ENCODE peak calls at places on chromosomes 7 and 10, in ten cellular contexts. One of them, this sample, is unnamed.
A peak's percentile ranks its signal among the peaks of the same experiment; 100 is the strongest.

GRCh38 chr7:103423467-103424179 is 22.4 kb downstream of the SLC26A5 start:
- DNase-seq in PC-3: no peak
- DNase-seq in PC-9: no peak
- DNase-seq in endothelial cell of umbilical vein: no peak
- DNase-seq in DND-41: no peak
- DNase-seq in HCT116: no peak
- DNase-seq in mammary epithelial cell: no peak
- DNase-seq in hepatocyte: no peak
- DNase-seq in GM12878: no peak
- DNase-seq in fibroblast of lung: no peak
- DNase-seq in this sample: no peak

GRCh38 chr7:116120839-116121238 is 89.5 kb upstream of the TES start:
- DNase-seq in PC-3: no peak
- DNase-seq in DND-41: no peak
- DNase-seq in mammary epithelial cell: no peak
- DNase-seq in GM12878: no peak
- DNase-seq in fibroblast of lung: no peak
- DNase-seq in HCT116: no peak
- DNase-seq in PC-9: no peak
- DNase-seq in hepatocyte: no peak
- DNase-seq in endothelial cell of umbilical vein: no peak
- DNase-seq in this sample: no peak

GRCh38 chr10:124943301-124944092 is 1.6 kb downstream of the ZRANB1 start:
- DNase-seq in GM12878: no peak
- DNase-seq in PC-3: peak; percentile 67
- DNase-seq in endothelial cell of umbilical vein: no peak
- DNase-seq in PC-9: no peak
- DNase-seq in fibroblast of lung: peak; percentile 80
- DNase-seq in mammary epithelial cell: peak; percentile 60
- DNase-seq in hepatocyte: no peak
- DNase-seq in HCT116: peak; percentile 7
- DNase-seq in DND-41: no peak
- DNase-seq in this sample: no peak

GRCh38 chr10:29578457-29578856 is 56.3 kb downstream of the SVIL start:
- DNase-seq in fibroblast of lung: no peak
- DNase-seq in PC-3: no peak
- DNase-seq in GM12878: no peak
- DNase-seq in hepatocyte: no peak
- DNase-seq in DND-41: no peak
- DNase-seq in PC-9: no peak
- DNase-seq in HCT116: no peak
- DNase-seq in endothelial cell of umbilical vein: no peak
- DNase-seq in mammary epithelial cell: no peak
- DNase-seq in this sample: no peak

GRCh38 chr10:131569851-131570715 is 258.6 kb upstream of the TCERG1L start:
- DNase-seq in PC-3: no peak
- DNase-seq in HCT116: no peak
- DNase-seq in DND-41: no peak
- DNase-seq in mammary epithelial cell: no peak
- DNase-seq in GM12878: no peak
- DNase-seq in PC-9: no peak
- DNase-seq in hepatocyte: no peak
- DNase-seq in endothelial cell of umbilical vein: no peak
- DNase-seq in fibroblast of lung: no peak
- DNase-seq in this sample: no peak

GRCh38 chr7:8063706-8064297 is 95.2 kb downstream of the GLCCI1 start:
- DNase-seq in PC-9: no peak
- DNase-seq in PC-3: no peak
- DNase-seq in endothelial cell of umbilical vein: no peak
- DNase-seq in GM12878: no peak
- DNase-seq in mammary epithelial cell: peak; percentile 65
- DNase-seq in DND-41: no peak
- DNase-seq in HCT116: no peak
- DNase-seq in fibroblast of lung: peak; percentile 59
- DNase-seq in hepatocyte: no peak
- DNase-seq in this sample: no peak

GRCh38 chr10:132373241-132373955 is 23.6 kb upstream of the PWWP2B start:
- DNase-seq in DND-41: no peak
- DNase-seq in PC-9: no peak
- DNase-seq in PC-3: no peak
- DNase-seq in fibroblast of lung: no peak
- DNase-seq in endothelial cell of umbilical vein: no peak
- DNase-seq in GM12878: no peak
- DNase-seq in mammary epithelial cell: no peak
- DNase-seq in hepatocyte: no peak
- DNase-seq in HCT116: no peak
- DNase-seq in this sample: no peak

GRCh38 chr10:98303569-98303968 is 35.6 kb upstream of the LOXL4 start:
- DNase-seq in fibroblast of lung: no peak
- DNase-seq in endothelial cell of umbilical vein: no peak
- DNase-seq in mammary epithelial cell: no peak
- DNase-seq in PC-9: peak; percentile 10
- DNase-seq in DND-41: no peak
- DNase-seq in GM12878: no peak
- DNase-seq in HCT116: no peak
- DNase-seq in hepatocyte: no peak
- DNase-seq in PC-3: no peak
- DNase-seq in this sample: no peak

GRCh38 chr10:58776613-58777318 is 264.1 kb downstream of the BICC1 start:
- DNase-seq in hepatocyte: no peak
- DNase-seq in mammary epithelial cell: no peak
- DNase-seq in HCT116: no peak
- DNase-seq in fibroblast of lung: no peak
- DNase-seq in DND-41: no peak
- DNase-seq in PC-9: no peak
- DNase-seq in GM12878: no peak
- DNase-seq in endothelial cell of umbilical vein: no peak
- DNase-seq in PC-3: no peak
- DNase-seq in this sample: no peak

GRCh38 chr10:58773942-58774341 is 261.3 kb downstream of the BICC1 start:
- DNase-seq in PC-9: no peak
- DNase-seq in mammary epithelial cell: no peak
- DNase-seq in GM12878: no peak
- DNase-seq in HCT116: no peak
- DNase-seq in hepatocyte: no peak
- DNase-seq in endothelial cell of umbilical vein: no peak
- DNase-seq in PC-3: no peak
- DNase-seq in fibroblast of lung: no peak
- DNase-seq in DND-41: no peak
- DNase-seq in this sample: no peak

GRCh38 chr10:58778966-58779365 is 266.3 kb downstream of the BICC1 start:
- DNase-seq in PC-3: no peak
- DNase-seq in mammary epithelial cell: no peak
- DNase-seq in DND-41: no peak
- DNase-seq in endothelial cell of umbilical vein: no peak
- DNase-seq in fibroblast of lung: no peak
- DNase-seq in PC-9: no peak
- DNase-seq in GM12878: no peak
- DNase-seq in hepatocyte: no peak
- DNase-seq in HCT116: no peak
- DNase-seq in this sample: no peak

GRCh38 chr10:58773351-58773750 is 260.7 kb downstream of the BICC1 start:
- DNase-seq in mammary epithelial cell: no peak
- DNase-seq in PC-3: no peak
- DNase-seq in PC-9: no peak
- DNase-seq in fibroblast of lung: peak; percentile 13
- DNase-seq in GM12878: no peak
- DNase-seq in endothelial cell of umbilical vein: no peak
- DNase-seq in DND-41: no peak
- DNase-seq in HCT116: no peak
- DNase-seq in hepatocyte: no peak
- DNase-seq in this sample: no peak

DNA sequence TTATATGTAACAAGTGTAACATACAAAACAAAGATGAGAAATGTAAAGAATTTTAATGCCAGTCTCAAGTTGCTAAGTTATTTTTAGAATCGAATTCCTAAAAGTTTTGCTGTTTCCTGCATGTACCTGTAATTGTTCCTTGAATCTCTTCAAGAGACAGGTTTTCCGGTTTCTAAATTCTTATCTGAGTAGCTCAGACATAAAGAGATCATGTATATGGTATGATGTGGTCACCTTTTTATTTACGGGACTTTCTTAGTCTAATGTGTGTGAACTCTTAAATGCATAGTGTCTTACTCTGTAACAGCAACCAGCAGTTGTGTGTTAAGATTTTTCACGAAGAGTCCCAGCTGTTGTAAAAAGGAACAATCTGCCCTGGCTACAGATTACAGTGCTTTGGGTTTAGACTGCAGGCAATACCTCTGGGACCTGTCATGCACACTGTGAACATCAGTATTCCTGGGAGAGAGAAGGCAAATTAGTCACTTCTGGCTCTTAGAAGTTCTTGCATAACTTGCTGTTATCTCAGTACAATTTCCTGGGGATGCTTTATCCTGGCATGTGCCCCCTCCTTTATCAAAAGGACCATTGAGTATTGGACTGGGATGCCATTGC is 263.4 kb downstream of the BICC1 start:
- DNase-seq in endothelial cell of umbilical vein: no peak
- DNase-seq in PC-3: peak; percentile 64
- DNase-seq in PC-9: no peak
- DNase-seq in GM12878: no peak
- DNase-seq in fibroblast of lung: peak; percentile 90
- DNase-seq in mammary epithelial cell: peak; percentile 71
- DNase-seq in DND-41: no peak
- DNase-seq in HCT116: no peak
- DNase-seq in hepatocyte: no peak
- DNase-seq in this sample: no peak
- H3K27ac ChIP-seq in endothelial cell of umbilical vein: no peak overlapping the region
- H3K27ac ChIP-seq in PC-3: no peak overlapping the region
- H3K27ac ChIP-seq in PC-9: no peak overlapping the region
- H3K27ac ChIP-seq in GM12878: no peak overlapping the region
- H3K27ac ChIP-seq in fibroblast of lung: no peak overlapping the region
- H3K27ac ChIP-seq in mammary epithelial cell: no peak overlapping the region
- H3K27ac ChIP-seq in DND-41: no peak overlapping the region
- H3K27ac ChIP-seq in HCT116: no peak overlapping the region
- H3K27ac ChIP-seq in hepatocyte: peak overlapping the region; percentile 33
- H3K27ac ChIP-seq in this sample: no peak overlapping the region

GRCh38 chr7:70597071-70597470 is 534.9 kb upstream of the GALNT17 start:
- DNase-seq in fibroblast of lung: no peak
- DNase-seq in mammary epithelial cell: peak; percentile 21
- DNase-seq in DND-41: no peak
- DNase-seq in HCT116: no peak
- DNase-seq in GM12878: no peak
- DNase-seq in PC-9: no peak
- DNase-seq in PC-3: no peak
- DNase-seq in endothelial cell of umbilical vein: no peak
- DNase-seq in hepatocyte: no peak
- DNase-seq in this sample: no peak

GRCh38 chr7:70595741-70596574 is 536.0 kb upstream of the GALNT17 start:
- DNase-seq in hepatocyte: peak; percentile 36
- DNase-seq in endothelial cell of umbilical vein: no peak
- DNase-seq in mammary epithelial cell: peak; percentile 42
- DNase-seq in HCT116: no peak
- DNase-seq in DND-41: no peak
- DNase-seq in GM12878: no peak
- DNase-seq in fibroblast of lung: peak; percentile 30
- DNase-seq in PC-3: no peak
- DNase-seq in PC-9: no peak
- DNase-seq in this sample: no peak

GRCh38 chr7:70599446-70600190 is 532.3 kb upstream of the GALNT17 start:
- DNase-seq in PC-9: peak; percentile 38
- DNase-seq in GM12878: no peak
- DNase-seq in HCT116: no peak
- DNase-seq in DND-41: no peak
- DNase-seq in PC-3: no peak
- DNase-seq in mammary epithelial cell: peak; percentile 82
- DNase-seq in endothelial cell of umbilical vein: no peak
- DNase-seq in hepatocyte: no peak
- DNase-seq in fibroblast of lung: no peak
- DNase-seq in this sample: no peak

GRCh38 chr7:70598976-70599375 is 533.0 kb upstream of the GALNT17 start:
- DNase-seq in endothelial cell of umbilical vein: no peak
- DNase-seq in mammary epithelial cell: peak; percentile 99
- DNase-seq in HCT116: no peak
- DNase-seq in DND-41: no peak
- DNase-seq in GM12878: no peak
- DNase-seq in hepatocyte: peak; percentile 77
- DNase-seq in PC-9: peak; percentile 49
- DNase-seq in PC-3: no peak
- DNase-seq in fibroblast of lung: peak; percentile 48
- DNase-seq in this sample: no peak

DNA sequence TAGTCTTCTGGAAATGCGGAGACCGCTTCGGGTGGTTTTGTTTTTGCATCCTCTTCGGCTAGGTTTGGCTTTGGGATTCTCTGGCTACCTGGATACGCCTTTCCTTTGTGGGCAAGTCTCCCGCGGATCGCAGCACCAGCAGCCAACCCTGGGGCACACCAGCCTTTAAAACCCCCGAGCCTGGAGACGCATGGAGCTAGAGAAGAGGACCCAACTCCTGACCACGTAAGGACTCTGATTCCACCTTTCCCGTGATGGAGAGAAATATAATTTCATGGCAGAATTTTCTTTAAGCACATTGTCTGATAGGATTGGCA is 535.4 kb upstream of the GALNT17 start:
- DNase-seq in PC-3: no peak
- DNase-seq in HCT116: no peak
- DNase-seq in hepatocyte: no peak
- DNase-seq in mammary epithelial cell: no peak
- DNase-seq in PC-9: no peak
- DNase-seq in GM12878: no peak
- DNase-seq in DND-41: no peak
- DNase-seq in fibroblast of lung: no peak
- DNase-seq in endothelial cell of umbilical vein: no peak
- DNase-seq in this sample: no peak
- TF ChIP-seq EZH2 in PC-3: no peak
- TF ChIP-seq EZH2 in HCT116: no peak
- TF ChIP-seq EZH2 in hepatocyte: no peak
- TF ChIP-seq EZH2 in mammary epithelial cell: no peak
- TF ChIP-seq EZH2 in PC-9: no peak
- TF ChIP-seq EZH2 in GM12878: no peak
- TF ChIP-seq EZH2 in DND-41: no peak
- TF ChIP-seq EZH2 in fibroblast of lung: no peak
- TF ChIP-seq EZH2 in endothelial cell of umbilical vein: no peak
- TF ChIP-seq EZH2 in this sample: no peak

DNA sequence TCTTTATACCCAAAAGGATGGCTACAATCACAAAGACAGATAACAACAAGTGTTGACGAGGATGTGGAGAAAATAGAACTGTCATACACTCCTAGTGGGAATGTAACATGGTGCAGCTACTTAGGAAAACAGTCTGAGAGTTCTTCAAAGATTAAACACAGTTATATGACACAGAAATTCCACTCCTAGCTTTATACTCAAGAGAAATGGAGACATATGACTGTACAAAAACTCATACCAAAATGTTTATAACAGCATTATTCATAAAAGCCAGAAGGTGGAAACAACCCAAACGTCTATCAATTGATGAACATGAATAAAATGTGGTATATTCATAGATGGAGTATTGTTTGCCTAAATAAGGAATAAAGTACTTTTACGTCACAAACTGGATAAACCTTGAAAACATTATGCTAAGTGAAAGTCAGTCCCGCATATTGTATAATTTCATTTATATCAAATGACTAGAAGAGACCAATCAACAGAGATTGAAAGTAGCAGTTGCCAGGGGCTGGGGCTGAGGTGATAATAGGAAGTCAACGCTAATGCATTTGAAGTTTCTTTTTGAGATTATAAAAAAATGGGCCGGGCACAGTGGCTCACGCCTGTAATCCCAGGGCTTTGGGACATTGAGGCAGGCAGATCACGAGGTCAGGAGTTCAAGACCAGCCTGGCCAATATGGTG is 61.6 kb upstream of the SRPK2 start:
- DNase-seq in hepatocyte: no peak
- DNase-seq in endothelial cell of umbilical vein: no peak
- DNase-seq in HCT116: no peak
- DNase-seq in DND-41: no peak
- DNase-seq in fibroblast of lung: no peak
- DNase-seq in GM12878: no peak
- DNase-seq in PC-9: no peak
- DNase-seq in PC-3: no peak
- DNase-seq in mammary epithelial cell: no peak
- DNase-seq in this sample: no peak
- H3K27ac ChIP-seq in hepatocyte: no peak overlapping the region
- H3K27ac ChIP-seq in endothelial cell of umbilical vein: no peak overlapping the region
- H3K27ac ChIP-seq in HCT116: no peak overlapping the region
- H3K27ac ChIP-seq in DND-41: no peak overlapping the region
- H3K27ac ChIP-seq in fibroblast of lung: no peak overlapping the region
- H3K27ac ChIP-seq in GM12878: no peak overlapping the region
- H3K27ac ChIP-seq in PC-9: no peak overlapping the region
- H3K27ac ChIP-seq in PC-3: no peak overlapping the region
- H3K27ac ChIP-seq in mammary epithelial cell: no peak overlapping the region
- H3K27ac ChIP-seq in this sample: no peak overlapping the region

DNA sequence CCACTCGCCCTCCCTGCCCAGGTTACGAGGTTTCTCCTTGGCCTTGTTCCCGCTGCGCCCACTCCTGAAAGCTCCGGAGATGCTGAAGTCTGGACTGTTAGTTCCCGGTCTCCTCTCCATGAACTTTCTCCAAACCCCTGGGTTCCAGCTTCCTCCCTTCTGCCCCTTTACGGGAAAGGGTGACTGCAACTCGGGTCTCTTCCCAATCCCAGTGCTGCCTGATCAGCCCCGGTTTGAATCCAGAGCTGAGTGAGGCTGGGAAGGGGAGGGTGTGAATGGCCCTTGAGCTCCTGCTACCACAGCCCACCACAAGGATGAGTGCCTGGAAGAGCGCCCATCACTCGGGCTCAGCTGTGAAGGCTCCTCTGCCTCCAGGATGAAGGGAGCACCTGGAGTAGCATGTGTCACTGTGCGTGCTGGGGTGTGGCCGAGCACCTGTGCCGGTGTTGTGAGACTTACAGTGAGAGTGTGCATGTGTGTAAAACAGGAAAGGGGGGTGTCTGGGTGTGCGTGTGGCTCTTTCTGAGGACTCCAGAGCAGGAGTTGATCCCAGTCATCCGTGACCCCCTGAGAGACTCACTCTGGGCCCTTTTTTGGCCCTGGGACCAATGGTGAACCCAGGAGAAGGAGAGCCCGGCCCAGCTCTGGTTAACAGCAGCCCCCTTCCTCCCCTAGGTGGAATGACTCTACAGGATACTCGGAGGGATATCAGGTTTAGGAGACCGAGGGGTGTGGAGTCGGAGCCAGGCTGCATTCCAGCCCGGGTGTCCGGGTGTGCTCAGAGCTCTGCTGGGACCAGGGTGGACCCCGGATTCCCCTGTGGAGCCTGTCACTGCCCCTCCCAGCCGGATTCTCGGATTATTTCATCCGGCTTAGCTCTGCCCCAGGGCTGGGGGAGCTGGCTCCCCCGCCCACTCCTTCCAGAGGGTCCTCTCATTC is 1.1 kb upstream of the ZNF467 start:
- DNase-seq in DND-41: no peak
- DNase-seq in GM12878: no peak
- DNase-seq in PC-3: peak; percentile 13
- DNase-seq in HCT116: no peak
- DNase-seq in PC-9: no peak
- DNase-seq in mammary epithelial cell: no peak
- DNase-seq in endothelial cell of umbilical vein: peak; percentile 6
- DNase-seq in fibroblast of lung: no peak
- DNase-seq in hepatocyte: peak; percentile 51
- DNase-seq in this sample: no peak
- TF ChIP-seq EZH2 in DND-41: no peak
- TF ChIP-seq EZH2 in GM12878: no peak
- TF ChIP-seq EZH2 in PC-3: no peak
- TF ChIP-seq EZH2 in HCT116: no peak
- TF ChIP-seq EZH2 in PC-9: no peak
- TF ChIP-seq EZH2 in mammary epithelial cell: peak; percentile 21
- TF ChIP-seq EZH2 in endothelial cell of umbilical vein: no peak
- TF ChIP-seq EZH2 in fibroblast of lung: peak; percentile 77
- TF ChIP-seq EZH2 in hepatocyte: no peak
- TF ChIP-seq EZH2 in this sample: no peak

This sample was measured in SK-N-MC.